ENCODE peak calls at places on chromosome 9, in six cellular contexts. V is iPS-NIHi11, K is fibroblast of mammary gland, X is esophagus muscularis mucosa, R is NCI-H524, Z is GM10248. I is an unnamed sample.

GRCh38 chr9:97596906-97597305 is 36.3 kb downstream of the TSTD2 start:
- DNase-seq in Z (no peak), X (no peak), R (no peak), V (no peak), K (no peak), I (peak)

GRCh38 chr9:4420351-4420750 is 69.9 kb upstream of the SLC1A1 start:
- DNase-seq in K (no peak), R (no peak), Z (no peak), V (no peak), X (no peak), I (no peak)

GRCh38 chr9:98502976-98503325 is 205.8 kb downstream of the GABBR2 start:
- DNase-seq in K (peak), X (no peak), Z (no peak), V (peak), R (no peak), I (no peak)

GRCh38 chr9:116592926-116593325 is 94.2 kb upstream of the TRIM32 start:
- DNase-seq in K (peak), R (no peak), Z (no peak), X (no peak), V (no peak), I (no peak)

GRCh38 chr9:14198544-14199510 is 115.1 kb downstream of the NFIB start:
- DNase-seq in K (peak), R (no peak), Z (no peak), X (no peak), V (peak), I (no peak)

GRCh38 chr9:3023449-3023848 is 179.6 kb upstream of the PUM3 start:
- DNase-seq in R (no peak), X (no peak), K (peak), V (no peak), Z (no peak), I (no peak)

GRCh38 chr9:131499254-131499653 is 3.5 kb upstream of the POMT1 start:
- DNase-seq in K (no peak), Z (no peak), V (no peak), R (no peak), X (no peak), I (no peak)

GRCh38 chr9:137275203-137275936 is 2.2 kb upstream of the TOR4A start:
- DNase-seq in Z (no peak), K (no peak), R (no peak), V (no peak), X (no peak), I (no peak)

GRCh38 chr9:121921444-121921843 is 171.7 kb downstream of the TTLL11 start:
- DNase-seq in K (no peak), X (no peak), R (peak), V (no peak), Z (no peak), I (no peak)

GRCh38 chr9:108163321-108164005 is 673.9 kb upstream of the KLF4 start:
- DNase-seq in V (no peak), Z (no peak), X (no peak), R (no peak), K (peak), I (no peak)

I was measured in NCI-H1694.